ENCODE peak calls at places on chromosomes 13 and 19, in six cellular contexts. W, G, C, A, Q and L are unnamed samples.

GRCh38 chr19:35442091-35442490 is 6.0 kb upstream of the FFAR2 start:
- DNase-seq in W (no peak), G (no peak), C (no peak), A (no peak), Q (no peak), L (no peak)

GRCh38 chr19:4866595-4867424 is 657 bp downstream of the PLIN3 start:
- DNase-seq in W (no peak), G (peak), C (peak), A (peak), Q (peak), L (peak)

GRCh38 chr19:19257836-19258588 is 15.1 kb downstream of the TM6SF2 start:
- DNase-seq in W (no peak), G (no peak), C (no peak), A (no peak), Q (no peak), L (no peak)

GRCh38 chr19:38893341-38893771 is 6.1 kb downstream of the SIRT2 start:
- DNase-seq in W (no peak), G (no peak), C (no peak), A (no peak), Q (no peak), L (no peak)

GRCh38 chr13:91401916-91402315 is 3.5 kb downstream of the GPC5 start:
- DNase-seq in W (no peak), G (no peak), C (no peak), A (no peak), Q (no peak), L (no peak)

GRCh38 chr19:4624733-4625362 is 14.5 kb upstream of the TNFAIP8L1 start:
- DNase-seq in W (no peak), G (no peak), C (no peak), A (peak), Q (no peak), L (no peak)

GRCh38 chr19:39823693-39824092 is 10.3 kb downstream of the DYRK1B start:
- DNase-seq in W (no peak), G (no peak), C (no peak), A (no peak), Q (no peak), L (no peak)

GRCh38 chr13:50001287-50001686 is 4.4 kb downstream of the TRIM13 start:
- DNase-seq in W (no peak), G (no peak), C (no peak), A (no peak), Q (no peak), L (no peak)

GRCh38 chr19:18321729-18322091 is 1.2 kb downstream of the LSM4 start:
- DNase-seq in W (no peak), G (no peak), C (no peak), A (no peak), Q (peak), L (no peak)

GRCh38 chr13:28140433-28141125 is 2.2 kb downstream of the PAN3 start:
- DNase-seq in W (no peak), G (no peak), C (no peak), A (no peak), Q (no peak), L (no peak)